ENCODE peak calls at places on chromosome 11, in ten cellular contexts. R, U, H, G, V, N, Y, X, A and Z are unnamed samples.

GRCh38 chr11:132632641-132633124 is 899.6 kb downstream of the OPCML start:
- DNase-seq in V (no peak), X (peak), N (peak), H (no peak), Y (no peak), A (no peak), G (no peak), R (no peak), U (peak), Z (no peak)

GRCh38 chr11:70462818-70463477 is 64.6 kb downstream of the CTTN start:
- DNase-seq in H (no peak), G (no peak), N (no peak), R (no peak), X (no peak), U (no peak), Y (no peak), V (no peak), A (no peak), Z (no peak)

GRCh38 chr11:72116019-72116755 is 3.7 kb upstream of the ANAPC15 start:
- DNase-seq in R (no peak), G (no peak), Y (no peak), U (no peak), A (no peak), N (no peak), V (no peak), X (no peak), H (no peak), Z (no peak)

GRCh38 chr11:1121343-1122331 is 36.1 kb upstream of the MUC5AC start:
- DNase-seq in H (peak), U (no peak), V (no peak), Y (peak), A (peak), G (peak), R (no peak), N (no peak), X (no peak), Z (peak)

GRCh38 chr11:28342704-28343103 is 234.5 kb downstream of the METTL15 start:
- DNase-seq in Y (no peak), A (no peak), R (no peak), H (no peak), N (no peak), V (no peak), X (peak), U (no peak), G (no peak), Z (no peak)

GRCh38 chr11:65555693-65556231 is 2.4 kb downstream of the LTBP3 start:
- DNase-seq in H (no peak), V (no peak), A (peak), X (peak), R (no peak), Y (peak), G (peak), N (peak), U (no peak), Z (peak)

GRCh38 chr11:281486-282161 is 3.4 kb downstream of the NLRP6 start:
- DNase-seq in G (no peak), Y (no peak), R (no peak), U (no peak), A (no peak), N (no peak), X (no peak), V (no peak), H (no peak), Z (no peak)

GRCh38 chr11:93543292-93543977 is at the start of gene SMCO4:
- DNase-seq in V (peak), U (no peak), X (peak), H (peak), A (peak), Y (peak), N (no peak), R (peak), G (peak), Z (peak)

GRCh38 chr11:206516-207212 is 535 bp downstream of the BET1L start:
- DNase-seq in A (peak), H (no peak), U (no peak), R (no peak), X (peak), V (no peak), G (no peak), Y (no peak), N (no peak), Z (peak)

GRCh38 chr11:67629386-67630229 is at the start of gene NUDT8:
- DNase-seq in H (peak), U (no peak), X (peak), V (peak), Y (peak), N (no peak), A (peak), R (peak), G (peak), Z (peak)

GRCh38 chr11:86673872-86674750 is 1.7 kb upstream of the ME3 start:
- DNase-seq in H (no peak), V (no peak), A (no peak), R (no peak), U (no peak), X (no peak), N (no peak), Y (no peak), G (no peak), Z (no peak)

GRCh38 chr11:61756452-61757212 is 4.2 kb downstream of the MYRF start:
- DNase-seq in H (no peak), X (peak), U (no peak), R (no peak), A (no peak), G (no peak), Y (peak), N (no peak), V (no peak), Z (peak)